ENCODE peak calls at places on chromosome 12, in ten cellular contexts. One of them, this sample, is unnamed.

GRCh38 chr12:65643171-65643570 is 181.1 kb upstream of the HMGA2 start:
- DNase-seq in suprapubic skin: no peak
- DNase-seq in KBM-7: no peak
- DNase-seq in nephron progenitor cell: no peak
- DNase-seq in NCI-H226: no peak
- DNase-seq in CD4-positive, CD25-positive, alpha-beta regulatory T cell: no peak
- DNase-seq in kidney tubule cell: peak; percentile 12
- DNase-seq in WTC11: no peak
- DNase-seq in M059J: no peak
- DNase-seq in kidney glomerular epithelial cell: no peak
- DNase-seq in this sample: no peak

GRCh38 chr12:66107451-66107915 is 23.1 kb downstream of the LLPH start:
- DNase-seq in suprapubic skin: no peak
- DNase-seq in KBM-7: peak; percentile 96
- DNase-seq in nephron progenitor cell: peak; percentile 66
- DNase-seq in NCI-H226: peak; percentile 87
- DNase-seq in CD4-positive, CD25-positive, alpha-beta regulatory T cell: peak; percentile 73
- DNase-seq in kidney tubule cell: peak; percentile 90
- DNase-seq in WTC11: peak; percentile 36
- DNase-seq in M059J: peak; percentile 88
- DNase-seq in kidney glomerular epithelial cell: peak; percentile 85
- DNase-seq in this sample: no peak

GRCh38 chr12:71392521-71393145 is 47.0 kb upstream of the LGR5 start:
- DNase-seq in suprapubic skin: no peak
- DNase-seq in KBM-7: peak; percentile 63
- DNase-seq in nephron progenitor cell: peak; percentile 7
- DNase-seq in NCI-H226: peak; percentile 67
- DNase-seq in CD4-positive, CD25-positive, alpha-beta regulatory T cell: no peak
- DNase-seq in kidney tubule cell: peak; percentile 81
- DNase-seq in WTC11: no peak
- DNase-seq in M059J: peak; percentile 67
- DNase-seq in kidney glomerular epithelial cell: peak; percentile 81
- DNase-seq in this sample: no peak

GRCh38 chr12:50642755-50643154 is 121.1 kb upstream of the ATF1 start:
- DNase-seq in suprapubic skin: no peak
- DNase-seq in KBM-7: no peak
- DNase-seq in nephron progenitor cell: no peak
- DNase-seq in NCI-H226: no peak
- DNase-seq in CD4-positive, CD25-positive, alpha-beta regulatory T cell: no peak
- DNase-seq in kidney tubule cell: no peak
- DNase-seq in WTC11: no peak
- DNase-seq in M059J: no peak
- DNase-seq in kidney glomerular epithelial cell: no peak
- DNase-seq in this sample: no peak

GRCh38 chr12:50715174-50715573 is 48.7 kb upstream of the ATF1 start:
- DNase-seq in suprapubic skin: no peak
- DNase-seq in KBM-7: no peak
- DNase-seq in nephron progenitor cell: no peak
- DNase-seq in NCI-H226: no peak
- DNase-seq in CD4-positive, CD25-positive, alpha-beta regulatory T cell: no peak
- DNase-seq in kidney tubule cell: no peak
- DNase-seq in WTC11: no peak
- DNase-seq in M059J: no peak
- DNase-seq in kidney glomerular epithelial cell: no peak
- DNase-seq in this sample: no peak

GRCh38 chr12:87856-88255 is 21.3 kb downstream of the IQSEC3 start:
- DNase-seq in suprapubic skin: no peak
- DNase-seq in KBM-7: no peak
- DNase-seq in nephron progenitor cell: no peak
- DNase-seq in NCI-H226: no peak
- DNase-seq in CD4-positive, CD25-positive, alpha-beta regulatory T cell: no peak
- DNase-seq in kidney tubule cell: no peak
- DNase-seq in WTC11: no peak
- DNase-seq in M059J: no peak
- DNase-seq in kidney glomerular epithelial cell: no peak
- DNase-seq in this sample: no peak

GRCh38 chr12:76080729-76081415 is 3.6 kb downstream of the NAP1L1 start:
- DNase-seq in suprapubic skin: no peak
- DNase-seq in KBM-7: no peak
- DNase-seq in nephron progenitor cell: no peak
- DNase-seq in NCI-H226: peak; percentile 45
- DNase-seq in CD4-positive, CD25-positive, alpha-beta regulatory T cell: no peak
- DNase-seq in kidney tubule cell: no peak
- DNase-seq in WTC11: peak; percentile 28
- DNase-seq in M059J: no peak
- DNase-seq in kidney glomerular epithelial cell: no peak
- DNase-seq in this sample: no peak

GRCh38 chr12:94754653-94755052 is 104.3 kb upstream of the TMCC3 start:
- DNase-seq in suprapubic skin: no peak
- DNase-seq in KBM-7: no peak
- DNase-seq in nephron progenitor cell: no peak
- DNase-seq in NCI-H226: no peak
- DNase-seq in CD4-positive, CD25-positive, alpha-beta regulatory T cell: no peak
- DNase-seq in kidney tubule cell: no peak
- DNase-seq in WTC11: no peak
- DNase-seq in M059J: no peak
- DNase-seq in kidney glomerular epithelial cell: no peak
- DNase-seq in this sample: no peak

GRCh38 chr12:67797316-67797741 is 148.8 kb downstream of the DYRK2 start:
- DNase-seq in suprapubic skin: no peak
- DNase-seq in KBM-7: no peak
- DNase-seq in nephron progenitor cell: no peak
- DNase-seq in NCI-H226: no peak
- DNase-seq in CD4-positive, CD25-positive, alpha-beta regulatory T cell: no peak
- DNase-seq in kidney tubule cell: peak; percentile 30
- DNase-seq in WTC11: no peak
- DNase-seq in M059J: peak; percentile 72
- DNase-seq in kidney glomerular epithelial cell: no peak
- DNase-seq in this sample: no peak

GRCh38 chr12:110278137-110278536 is 2.9 kb upstream of the ATP2A2 start:
- DNase-seq in suprapubic skin: no peak
- DNase-seq in KBM-7: no peak
- DNase-seq in nephron progenitor cell: no peak
- DNase-seq in NCI-H226: no peak
- DNase-seq in CD4-positive, CD25-positive, alpha-beta regulatory T cell: no peak
- DNase-seq in kidney tubule cell: no peak
- DNase-seq in WTC11: no peak
- DNase-seq in M059J: no peak
- DNase-seq in kidney glomerular epithelial cell: no peak
- DNase-seq in this sample: no peak

GRCh38 chr12:57200497-57200896 is 16.1 kb upstream of the NXPH4 start:
- DNase-seq in suprapubic skin: no peak
- DNase-seq in KBM-7: no peak
- DNase-seq in nephron progenitor cell: no peak
- DNase-seq in NCI-H226: no peak
- DNase-seq in CD4-positive, CD25-positive, alpha-beta regulatory T cell: no peak
- DNase-seq in kidney tubule cell: no peak
- DNase-seq in WTC11: no peak
- DNase-seq in M059J: no peak
- DNase-seq in kidney glomerular epithelial cell: no peak
- DNase-seq in this sample: no peak

GRCh38 chr12:65829716-65830115 is 5.4 kb downstream of the HMGA2 start:
- DNase-seq in suprapubic skin: no peak
- DNase-seq in KBM-7: no peak
- DNase-seq in nephron progenitor cell: no peak
- DNase-seq in NCI-H226: no peak
- DNase-seq in CD4-positive, CD25-positive, alpha-beta regulatory T cell: no peak
- DNase-seq in kidney tubule cell: no peak
- DNase-seq in WTC11: no peak
- DNase-seq in M059J: no peak
- DNase-seq in kidney glomerular epithelial cell: no peak
- DNase-seq in this sample: no peak

This sample was measured in chondrocyte.